ENCODE peak calls at places on chromosomes 16 and 17, in six cellular contexts. One of them, this sample, is unnamed.

GRCh38 chr17:7179317-7180254 is at the start of gene ASGR1:
- DNase-seq in endothelial cell: no peak
- DNase-seq in SHP77 treated with DMSO at 0.1 percent for 48 hours: no peak
- DNase-seq in stimulated activated CD8-positive, alpha-beta memory T cell treated with anti-CD3 and anti-CD28 coated beads, Interleukin-4, amount 100 ng/mL, for 1 hour: no peak
- DNase-seq in A549: no peak
- DNase-seq in left colon: no peak
- DNase-seq in this sample: no peak

GRCh38 chr16:55552621-55553020 is 13.9 kb upstream of the CAPNS2 start:
- DNase-seq in left colon: no peak
- DNase-seq in A549: peak
- DNase-seq in stimulated activated CD8-positive, alpha-beta memory T cell treated with anti-CD3 and anti-CD28 coated beads, Interleukin-4, amount 100 ng/mL, for 1 hour: no peak
- DNase-seq in endothelial cell: no peak
- DNase-seq in SHP77 treated with DMSO at 0.1 percent for 48 hours: no peak
- DNase-seq in this sample: no peak

GRCh38 chr17:68598545-68598961 is 2.6 kb downstream of the FAM20A start:
- DNase-seq in SHP77 treated with DMSO at 0.1 percent for 48 hours: no peak
- DNase-seq in stimulated activated CD8-positive, alpha-beta memory T cell treated with anti-CD3 and anti-CD28 coated beads, Interleukin-4, amount 100 ng/mL, for 1 hour: no peak
- DNase-seq in endothelial cell: no peak
- DNase-seq in A549: no peak
- DNase-seq in left colon: no peak
- DNase-seq in this sample: no peak

GRCh38 chr17:62681061-62681938 is 53.8 kb downstream of the MRC2 start:
- DNase-seq in SHP77 treated with DMSO at 0.1 percent for 48 hours: no peak
- DNase-seq in endothelial cell: no peak
- DNase-seq in A549: no peak
- DNase-seq in stimulated activated CD8-positive, alpha-beta memory T cell treated with anti-CD3 and anti-CD28 coated beads, Interleukin-4, amount 100 ng/mL, for 1 hour: no peak
- DNase-seq in left colon: no peak
- DNase-seq in this sample: no peak

GRCh38 chr17:61280338-61280737 is 119.3 kb upstream of the TBX2 start:
- DNase-seq in left colon: no peak
- DNase-seq in endothelial cell: no peak
- DNase-seq in SHP77 treated with DMSO at 0.1 percent for 48 hours: no peak
- DNase-seq in stimulated activated CD8-positive, alpha-beta memory T cell treated with anti-CD3 and anti-CD28 coated beads, Interleukin-4, amount 100 ng/mL, for 1 hour: no peak
- DNase-seq in A549: no peak
- DNase-seq in this sample: no peak

GRCh38 chr16:47861999-47862398 is 293.8 kb downstream of the ABCC12 start:
- DNase-seq in left colon: no peak
- DNase-seq in A549: no peak
- DNase-seq in SHP77 treated with DMSO at 0.1 percent for 48 hours: no peak
- DNase-seq in endothelial cell: no peak
- DNase-seq in stimulated activated CD8-positive, alpha-beta memory T cell treated with anti-CD3 and anti-CD28 coated beads, Interleukin-4, amount 100 ng/mL, for 1 hour: no peak
- DNase-seq in this sample: no peak

GRCh38 chr16:84818989-84819643 is 669 bp upstream of the CRISPLD2 start:
- DNase-seq in stimulated activated CD8-positive, alpha-beta memory T cell treated with anti-CD3 and anti-CD28 coated beads, Interleukin-4, amount 100 ng/mL, for 1 hour: no peak
- DNase-seq in SHP77 treated with DMSO at 0.1 percent for 48 hours: no peak
- DNase-seq in left colon: no peak
- DNase-seq in A549: no peak
- DNase-seq in endothelial cell: no peak
- DNase-seq in this sample: no peak

GRCh38 chr17:67637901-67638641 is 79.7 kb upstream of the NOL11 start:
- DNase-seq in SHP77 treated with DMSO at 0.1 percent for 48 hours: no peak
- DNase-seq in endothelial cell: no peak
- DNase-seq in left colon: peak
- DNase-seq in A549: no peak
- DNase-seq in stimulated activated CD8-positive, alpha-beta memory T cell treated with anti-CD3 and anti-CD28 coated beads, Interleukin-4, amount 100 ng/mL, for 1 hour: no peak
- DNase-seq in this sample: peak

GRCh38 chr17:4604111-4604644 is 19.8 kb downstream of the SMTNL2 start:
- DNase-seq in A549: no peak
- DNase-seq in left colon: no peak
- DNase-seq in stimulated activated CD8-positive, alpha-beta memory T cell treated with anti-CD3 and anti-CD28 coated beads, Interleukin-4, amount 100 ng/mL, for 1 hour: no peak
- DNase-seq in SHP77 treated with DMSO at 0.1 percent for 48 hours: peak
- DNase-seq in endothelial cell: no peak
- DNase-seq in this sample: no peak

GRCh38 chr16:81873843-81874752 is 95.0 kb downstream of the PLCG2 start:
- DNase-seq in left colon: no peak
- DNase-seq in A549: peak
- DNase-seq in endothelial cell: peak
- DNase-seq in SHP77 treated with DMSO at 0.1 percent for 48 hours: peak
- DNase-seq in stimulated activated CD8-positive, alpha-beta memory T cell treated with anti-CD3 and anti-CD28 coated beads, Interleukin-4, amount 100 ng/mL, for 1 hour: peak
- DNase-seq in this sample: peak

GRCh38 chr17:31200287-31200686 is 96.8 kb downstream of the OMG start:
- DNase-seq in left colon: no peak
- DNase-seq in A549: no peak
- DNase-seq in endothelial cell: no peak
- DNase-seq in stimulated activated CD8-positive, alpha-beta memory T cell treated with anti-CD3 and anti-CD28 coated beads, Interleukin-4, amount 100 ng/mL, for 1 hour: no peak
- DNase-seq in SHP77 treated with DMSO at 0.1 percent for 48 hours: no peak
- DNase-seq in this sample: no peak

GRCh38 chr16:64751906-64752305 is 370.0 kb downstream of the CDH11 start:
- DNase-seq in SHP77 treated with DMSO at 0.1 percent for 48 hours: no peak
- DNase-seq in stimulated activated CD8-positive, alpha-beta memory T cell treated with anti-CD3 and anti-CD28 coated beads, Interleukin-4, amount 100 ng/mL, for 1 hour: no peak
- DNase-seq in left colon: no peak
- DNase-seq in A549: no peak
- DNase-seq in endothelial cell: no peak
- DNase-seq in this sample: no peak